ENCODE peak calls at places on chromosomes 2 and 18, in eight cellular contexts. One of them, this sample, is unnamed.

GRCh38 chr2:202038471-202039277 is 5.0 kb downstream of the FZD7 start:
- DNase-seq in caudate nucleus: no peak
- DNase-seq in MV-4-11: no peak
- DNase-seq in fibroblast of the aortic adventitia: peak
- DNase-seq in HuH-7: peak
- DNase-seq in NCI-H2029 treated with DMSO at 0.1 percent for 48 hours: no peak
- DNase-seq in stimulated activated CD8-positive, alpha-beta memory T cell treated with anti-CD3 and anti-CD28 coated beads, Interleukin-15, amount 100 ng/mL, for 4 hours: no peak
- DNase-seq in sigmoid colon: no peak
- DNase-seq in this sample: no peak

GRCh38 chr2:126534508-126534907 is 121.5 kb upstream of the GYPC start:
- DNase-seq in fibroblast of the aortic adventitia: no peak
- DNase-seq in MV-4-11: no peak
- DNase-seq in caudate nucleus: no peak
- DNase-seq in HuH-7: no peak
- DNase-seq in stimulated activated CD8-positive, alpha-beta memory T cell treated with anti-CD3 and anti-CD28 coated beads, Interleukin-15, amount 100 ng/mL, for 4 hours: no peak
- DNase-seq in NCI-H2029 treated with DMSO at 0.1 percent for 48 hours: no peak
- DNase-seq in sigmoid colon: no peak
- DNase-seq in this sample: no peak

GRCh38 chr2:45823723-45824206 is 172.3 kb downstream of the PRKCE start:
- DNase-seq in MV-4-11: no peak
- DNase-seq in sigmoid colon: peak
- DNase-seq in HuH-7: no peak
- DNase-seq in fibroblast of the aortic adventitia: peak
- DNase-seq in caudate nucleus: no peak
- DNase-seq in stimulated activated CD8-positive, alpha-beta memory T cell treated with anti-CD3 and anti-CD28 coated beads, Interleukin-15, amount 100 ng/mL, for 4 hours: no peak
- DNase-seq in NCI-H2029 treated with DMSO at 0.1 percent for 48 hours: no peak
- DNase-seq in this sample: no peak

GRCh38 chr2:64204006-64204632 is 59.9 kb upstream of the PELI1 start:
- DNase-seq in HuH-7: no peak
- DNase-seq in stimulated activated CD8-positive, alpha-beta memory T cell treated with anti-CD3 and anti-CD28 coated beads, Interleukin-15, amount 100 ng/mL, for 4 hours: peak
- DNase-seq in NCI-H2029 treated with DMSO at 0.1 percent for 48 hours: no peak
- DNase-seq in caudate nucleus: no peak
- DNase-seq in MV-4-11: peak
- DNase-seq in sigmoid colon: peak
- DNase-seq in fibroblast of the aortic adventitia: peak
- DNase-seq in this sample: no peak

GRCh38 chr18:36408606-36409005 is 111.1 kb downstream of the FHOD3 start:
- DNase-seq in stimulated activated CD8-positive, alpha-beta memory T cell treated with anti-CD3 and anti-CD28 coated beads, Interleukin-15, amount 100 ng/mL, for 4 hours: no peak
- DNase-seq in MV-4-11: no peak
- DNase-seq in sigmoid colon: no peak
- DNase-seq in caudate nucleus: no peak
- DNase-seq in fibroblast of the aortic adventitia: no peak
- DNase-seq in HuH-7: no peak
- DNase-seq in NCI-H2029 treated with DMSO at 0.1 percent for 48 hours: no peak
- DNase-seq in this sample: no peak

GRCh38 chr2:122748552-122749011 is 993.1 kb downstream of the TSN start:
- DNase-seq in NCI-H2029 treated with DMSO at 0.1 percent for 48 hours: no peak
- DNase-seq in sigmoid colon: no peak
- DNase-seq in MV-4-11: no peak
- DNase-seq in HuH-7: peak
- DNase-seq in stimulated activated CD8-positive, alpha-beta memory T cell treated with anti-CD3 and anti-CD28 coated beads, Interleukin-15, amount 100 ng/mL, for 4 hours: no peak
- DNase-seq in caudate nucleus: no peak
- DNase-seq in fibroblast of the aortic adventitia: no peak
- DNase-seq in this sample: no peak

GRCh38 chr18:36139251-36139650 is 9.6 kb downstream of the ELP2 start:
- DNase-seq in fibroblast of the aortic adventitia: no peak
- DNase-seq in caudate nucleus: no peak
- DNase-seq in NCI-H2029 treated with DMSO at 0.1 percent for 48 hours: no peak
- DNase-seq in MV-4-11: no peak
- DNase-seq in sigmoid colon: no peak
- DNase-seq in HuH-7: no peak
- DNase-seq in stimulated activated CD8-positive, alpha-beta memory T cell treated with anti-CD3 and anti-CD28 coated beads, Interleukin-15, amount 100 ng/mL, for 4 hours: no peak
- DNase-seq in this sample: no peak

GRCh38 chr2:96756788-96757476 is 3.8 kb upstream of the CNNM4 start:
- DNase-seq in NCI-H2029 treated with DMSO at 0.1 percent for 48 hours: no peak
- DNase-seq in sigmoid colon: no peak
- DNase-seq in MV-4-11: no peak
- DNase-seq in stimulated activated CD8-positive, alpha-beta memory T cell treated with anti-CD3 and anti-CD28 coated beads, Interleukin-15, amount 100 ng/mL, for 4 hours: no peak
- DNase-seq in fibroblast of the aortic adventitia: no peak
- DNase-seq in HuH-7: no peak
- DNase-seq in caudate nucleus: no peak
- DNase-seq in this sample: no peak

GRCh38 chr2:190272457-190272842 is 47.2 kb downstream of the HIBCH start:
- DNase-seq in sigmoid colon: no peak
- DNase-seq in HuH-7: no peak
- DNase-seq in fibroblast of the aortic adventitia: no peak
- DNase-seq in caudate nucleus: no peak
- DNase-seq in MV-4-11: no peak
- DNase-seq in stimulated activated CD8-positive, alpha-beta memory T cell treated with anti-CD3 and anti-CD28 coated beads, Interleukin-15, amount 100 ng/mL, for 4 hours: no peak
- DNase-seq in NCI-H2029 treated with DMSO at 0.1 percent for 48 hours: no peak
- DNase-seq in this sample: no peak

GRCh38 chr2:206480161-206480560 is 36.8 kb downstream of the ADAM23 start:
- DNase-seq in fibroblast of the aortic adventitia: peak
- DNase-seq in NCI-H2029 treated with DMSO at 0.1 percent for 48 hours: no peak
- DNase-seq in stimulated activated CD8-positive, alpha-beta memory T cell treated with anti-CD3 and anti-CD28 coated beads, Interleukin-15, amount 100 ng/mL, for 4 hours: no peak
- DNase-seq in HuH-7: no peak
- DNase-seq in MV-4-11: no peak
- DNase-seq in sigmoid colon: no peak
- DNase-seq in caudate nucleus: no peak
- DNase-seq in this sample: no peak

GRCh38 chr2:240482141-240482540 is 46.7 kb downstream of the GPC1 start:
- DNase-seq in stimulated activated CD8-positive, alpha-beta memory T cell treated with anti-CD3 and anti-CD28 coated beads, Interleukin-15, amount 100 ng/mL, for 4 hours: no peak
- DNase-seq in NCI-H2029 treated with DMSO at 0.1 percent for 48 hours: no peak
- DNase-seq in fibroblast of the aortic adventitia: no peak
- DNase-seq in HuH-7: no peak
- DNase-seq in MV-4-11: no peak
- DNase-seq in sigmoid colon: no peak
- DNase-seq in caudate nucleus: no peak
- DNase-seq in this sample: no peak

GRCh38 chr18:45441110-45441842 is 174.0 kb upstream of the SLC14A2 start:
- DNase-seq in NCI-H2029 treated with DMSO at 0.1 percent for 48 hours: no peak
- DNase-seq in HuH-7: no peak
- DNase-seq in stimulated activated CD8-positive, alpha-beta memory T cell treated with anti-CD3 and anti-CD28 coated beads, Interleukin-15, amount 100 ng/mL, for 4 hours: no peak
- DNase-seq in caudate nucleus: no peak
- DNase-seq in MV-4-11: no peak
- DNase-seq in sigmoid colon: no peak
- DNase-seq in fibroblast of the aortic adventitia: peak
- DNase-seq in this sample: no peak

GRCh38 chr2:163558286-163559009 is 177.4 kb downstream of the FIGN start:
- DNase-seq in fibroblast of the aortic adventitia: no peak
- DNase-seq in MV-4-11: no peak
- DNase-seq in HuH-7: no peak
- DNase-seq in NCI-H2029 treated with DMSO at 0.1 percent for 48 hours: no peak
- DNase-seq in sigmoid colon: no peak
- DNase-seq in stimulated activated CD8-positive, alpha-beta memory T cell treated with anti-CD3 and anti-CD28 coated beads, Interleukin-15, amount 100 ng/mL, for 4 hours: no peak
- DNase-seq in caudate nucleus: no peak
- DNase-seq in this sample: no peak

GRCh38 chr18:77065221-77065981 is 67.2 kb downstream of the MBP start:
- DNase-seq in sigmoid colon: no peak
- DNase-seq in NCI-H2029 treated with DMSO at 0.1 percent for 48 hours: no peak
- DNase-seq in MV-4-11: peak
- DNase-seq in HuH-7: no peak
- DNase-seq in fibroblast of the aortic adventitia: peak
- DNase-seq in caudate nucleus: no peak
- DNase-seq in stimulated activated CD8-positive, alpha-beta memory T cell treated with anti-CD3 and anti-CD28 coated beads, Interleukin-15, amount 100 ng/mL, for 4 hours: no peak
- DNase-seq in this sample: peak

GRCh38 chr2:203038586-203038985 is 23.9 kb downstream of the NBEAL1 start:
- DNase-seq in stimulated activated CD8-positive, alpha-beta memory T cell treated with anti-CD3 and anti-CD28 coated beads, Interleukin-15, amount 100 ng/mL, for 4 hours: no peak
- DNase-seq in NCI-H2029 treated with DMSO at 0.1 percent for 48 hours: no peak
- DNase-seq in MV-4-11: no peak
- DNase-seq in HuH-7: no peak
- DNase-seq in sigmoid colon: no peak
- DNase-seq in fibroblast of the aortic adventitia: no peak
- DNase-seq in caudate nucleus: no peak
- DNase-seq in this sample: no peak

GRCh38 chr2:98901291-98901690 is 34.7 kb downstream of the CRACDL start:
- DNase-seq in NCI-H2029 treated with DMSO at 0.1 percent for 48 hours: no peak
- DNase-seq in fibroblast of the aortic adventitia: no peak
- DNase-seq in caudate nucleus: no peak
- DNase-seq in stimulated activated CD8-positive, alpha-beta memory T cell treated with anti-CD3 and anti-CD28 coated beads, Interleukin-15, amount 100 ng/mL, for 4 hours: no peak
- DNase-seq in HuH-7: no peak
- DNase-seq in sigmoid colon: peak
- DNase-seq in MV-4-11: no peak
- DNase-seq in this sample: no peak

GRCh38 chr2:46381263-46381849 is 84.1 kb downstream of the EPAS1 start:
- DNase-seq in stimulated activated CD8-positive, alpha-beta memory T cell treated with anti-CD3 and anti-CD28 coated beads, Interleukin-15, amount 100 ng/mL, for 4 hours: no peak
- DNase-seq in MV-4-11: peak
- DNase-seq in caudate nucleus: no peak
- DNase-seq in sigmoid colon: no peak
- DNase-seq in NCI-H2029 treated with DMSO at 0.1 percent for 48 hours: no peak
- DNase-seq in fibroblast of the aortic adventitia: no peak
- DNase-seq in HuH-7: no peak
- DNase-seq in this sample: no peak

GRCh38 chr18:12420831-12421421 is 13.2 kb downstream of the PRELID3A start:
- DNase-seq in HuH-7: peak
- DNase-seq in sigmoid colon: no peak
- DNase-seq in MV-4-11: peak
- DNase-seq in fibroblast of the aortic adventitia: no peak
- DNase-seq in NCI-H2029 treated with DMSO at 0.1 percent for 48 hours: no peak
- DNase-seq in stimulated activated CD8-positive, alpha-beta memory T cell treated with anti-CD3 and anti-CD28 coated beads, Interleukin-15, amount 100 ng/mL, for 4 hours: no peak
- DNase-seq in caudate nucleus: no peak
- DNase-seq in this sample: no peak

GRCh38 chr18:50334546-50335152 is 40.2 kb upstream of the SKA1 start:
- DNase-seq in HuH-7: no peak
- DNase-seq in caudate nucleus: no peak
- DNase-seq in NCI-H2029 treated with DMSO at 0.1 percent for 48 hours: no peak
- DNase-seq in fibroblast of the aortic adventitia: no peak
- DNase-seq in sigmoid colon: no peak
- DNase-seq in MV-4-11: peak
- DNase-seq in stimulated activated CD8-positive, alpha-beta memory T cell treated with anti-CD3 and anti-CD28 coated beads, Interleukin-15, amount 100 ng/mL, for 4 hours: no peak
- DNase-seq in this sample: no peak

GRCh38 chr2:44582363-44583008 is 220.7 kb downstream of the CAMKMT start:
- DNase-seq in stimulated activated CD8-positive, alpha-beta memory T cell treated with anti-CD3 and anti-CD28 coated beads, Interleukin-15, amount 100 ng/mL, for 4 hours: no peak
- DNase-seq in HuH-7: no peak
- DNase-seq in fibroblast of the aortic adventitia: peak
- DNase-seq in sigmoid colon: no peak
- DNase-seq in NCI-H2029 treated with DMSO at 0.1 percent for 48 hours: no peak
- DNase-seq in caudate nucleus: no peak
- DNase-seq in MV-4-11: peak
- DNase-seq in this sample: no peak

GRCh38 chr2:98039085-98039756 is 43.5 kb upstream of the TMEM131 start:
- DNase-seq in NCI-H2029 treated with DMSO at 0.1 percent for 48 hours: no peak
- DNase-seq in HuH-7: no peak
- DNase-seq in caudate nucleus: no peak
- DNase-seq in fibroblast of the aortic adventitia: no peak
- DNase-seq in MV-4-11: peak
- DNase-seq in sigmoid colon: no peak
- DNase-seq in stimulated activated CD8-positive, alpha-beta memory T cell treated with anti-CD3 and anti-CD28 coated beads, Interleukin-15, amount 100 ng/mL, for 4 hours: no peak
- DNase-seq in this sample: no peak

GRCh38 chr2:53497020-53497419 is 270.6 kb upstream of the CHAC2 start:
- DNase-seq in fibroblast of the aortic adventitia: no peak
- DNase-seq in MV-4-11: no peak
- DNase-seq in stimulated activated CD8-positive, alpha-beta memory T cell treated with anti-CD3 and anti-CD28 coated beads, Interleukin-15, amount 100 ng/mL, for 4 hours: no peak
- DNase-seq in caudate nucleus: no peak
- DNase-seq in NCI-H2029 treated with DMSO at 0.1 percent for 48 hours: no peak
- DNase-seq in HuH-7: no peak
- DNase-seq in sigmoid colon: no peak
- DNase-seq in this sample: no peak

GRCh38 chr2:23585218-23585945 is 200.4 kb downstream of the KLHL29 start:
- DNase-seq in NCI-H2029 treated with DMSO at 0.1 percent for 48 hours: no peak
- DNase-seq in HuH-7: no peak
- DNase-seq in MV-4-11: no peak
- DNase-seq in stimulated activated CD8-positive, alpha-beta memory T cell treated with anti-CD3 and anti-CD28 coated beads, Interleukin-15, amount 100 ng/mL, for 4 hours: no peak
- DNase-seq in sigmoid colon: no peak
- DNase-seq in caudate nucleus: no peak
- DNase-seq in fibroblast of the aortic adventitia: no peak
- DNase-seq in this sample: no peak

GRCh38 chr2:218585541-218585940 is 16.9 kb downstream of the CNOT9 start:
- DNase-seq in sigmoid colon: no peak
- DNase-seq in NCI-H2029 treated with DMSO at 0.1 percent for 48 hours: no peak
- DNase-seq in fibroblast of the aortic adventitia: no peak
- DNase-seq in HuH-7: no peak
- DNase-seq in stimulated activated CD8-positive, alpha-beta memory T cell treated with anti-CD3 and anti-CD28 coated beads, Interleukin-15, amount 100 ng/mL, for 4 hours: no peak
- DNase-seq in MV-4-11: no peak
- DNase-seq in caudate nucleus: no peak
- DNase-seq in this sample: no peak

GRCh38 chr2:240452471-240453256 is 17.2 kb downstream of the GPC1 start:
- DNase-seq in MV-4-11: no peak
- DNase-seq in stimulated activated CD8-positive, alpha-beta memory T cell treated with anti-CD3 and anti-CD28 coated beads, Interleukin-15, amount 100 ng/mL, for 4 hours: no peak
- DNase-seq in HuH-7: peak
- DNase-seq in fibroblast of the aortic adventitia: peak
- DNase-seq in NCI-H2029 treated with DMSO at 0.1 percent for 48 hours: no peak
- DNase-seq in caudate nucleus: no peak
- DNase-seq in sigmoid colon: peak
- DNase-seq in this sample: no peak

GRCh38 chr18:44548291-44549221 is 132.1 kb upstream of the SETBP1 start:
- DNase-seq in caudate nucleus: no peak
- DNase-seq in NCI-H2029 treated with DMSO at 0.1 percent for 48 hours: no peak
- DNase-seq in sigmoid colon: no peak
- DNase-seq in HuH-7: no peak
- DNase-seq in stimulated activated CD8-positive, alpha-beta memory T cell treated with anti-CD3 and anti-CD28 coated beads, Interleukin-15, amount 100 ng/mL, for 4 hours: no peak
- DNase-seq in MV-4-11: peak
- DNase-seq in fibroblast of the aortic adventitia: peak
- DNase-seq in this sample: no peak

GRCh38 chr2:197442865-197443264 is 8.0 kb upstream of the SF3B1 start:
- DNase-seq in fibroblast of the aortic adventitia: no peak
- DNase-seq in stimulated activated CD8-positive, alpha-beta memory T cell treated with anti-CD3 and anti-CD28 coated beads, Interleukin-15, amount 100 ng/mL, for 4 hours: no peak
- DNase-seq in sigmoid colon: no peak
- DNase-seq in MV-4-11: peak
- DNase-seq in HuH-7: no peak
- DNase-seq in NCI-H2029 treated with DMSO at 0.1 percent for 48 hours: no peak
- DNase-seq in caudate nucleus: no peak
- DNase-seq in this sample: no peak

GRCh38 chr2:134146161-134146560 is 107.7 kb upstream of the MGAT5 start:
- DNase-seq in caudate nucleus: no peak
- DNase-seq in sigmoid colon: no peak
- DNase-seq in NCI-H2029 treated with DMSO at 0.1 percent for 48 hours: no peak
- DNase-seq in fibroblast of the aortic adventitia: no peak
- DNase-seq in stimulated activated CD8-positive, alpha-beta memory T cell treated with anti-CD3 and anti-CD28 coated beads, Interleukin-15, amount 100 ng/mL, for 4 hours: no peak
- DNase-seq in MV-4-11: no peak
- DNase-seq in HuH-7: no peak
- DNase-seq in this sample: no peak

GRCh38 chr2:32464441-32464840 is 107.6 kb downstream of the BIRC6 start:
- DNase-seq in fibroblast of the aortic adventitia: peak
- DNase-seq in caudate nucleus: no peak
- DNase-seq in sigmoid colon: no peak
- DNase-seq in HuH-7: no peak
- DNase-seq in MV-4-11: no peak
- DNase-seq in NCI-H2029 treated with DMSO at 0.1 percent for 48 hours: no peak
- DNase-seq in stimulated activated CD8-positive, alpha-beta memory T cell treated with anti-CD3 and anti-CD28 coated beads, Interleukin-15, amount 100 ng/mL, for 4 hours: no peak
- DNase-seq in this sample: peak

GRCh38 chr2:190722061-190722759 is 73.3 kb downstream of the NAB1 start:
- DNase-seq in fibroblast of the aortic adventitia: peak
- DNase-seq in sigmoid colon: no peak
- DNase-seq in caudate nucleus: no peak
- DNase-seq in MV-4-11: peak
- DNase-seq in NCI-H2029 treated with DMSO at 0.1 percent for 48 hours: no peak
- DNase-seq in stimulated activated CD8-positive, alpha-beta memory T cell treated with anti-CD3 and anti-CD28 coated beads, Interleukin-15, amount 100 ng/mL, for 4 hours: no peak
- DNase-seq in HuH-7: no peak
- DNase-seq in this sample: no peak

GRCh38 chr18:80218341-80219227 is 28.7 kb downstream of the PARD6G start:
- DNase-seq in HuH-7: no peak
- DNase-seq in fibroblast of the aortic adventitia: no peak
- DNase-seq in MV-4-11: no peak
- DNase-seq in NCI-H2029 treated with DMSO at 0.1 percent for 48 hours: no peak
- DNase-seq in stimulated activated CD8-positive, alpha-beta memory T cell treated with anti-CD3 and anti-CD28 coated beads, Interleukin-15, amount 100 ng/mL, for 4 hours: no peak
- DNase-seq in caudate nucleus: no peak
- DNase-seq in sigmoid colon: no peak
- DNase-seq in this sample: no peak

This sample was measured in brain pericyte.